ENCODE peak calls at places on chromosome 7, in six cellular contexts. F is IMR-90, X is K562, G is GM12878, N is A549, R is HepG2. D is an unnamed sample.

GRCh38 chr7:105896407-105896842 is 20.0 kb upstream of the ATXN7L1 start:
- DNase-seq in F (no peak), R (no peak), N (no peak), G (no peak), X (no peak), D (peak)

GRCh38 chr7:31493714-31494181 is 20.1 kb upstream of the ITPRID1 start:
- DNase-seq in F (no peak), N (no peak), R (peak), X (no peak), G (no peak), D (no peak)

GRCh38 chr7:72493850-72494661 is 81.9 kb upstream of the CALN1 start:
- DNase-seq in G (peak), N (peak), R (peak), F (peak), X (peak), D (peak)

GRCh38 chr7:114944742-114945625 is 23.1 kb downstream of the MDFIC start:
- DNase-seq in G (no peak), N (no peak), X (no peak), F (peak), R (no peak), D (no peak)

GRCh38 chr7:140273417-140273816 is 96.6 kb upstream of the KDM7A start:
- DNase-seq in N (no peak), R (no peak), G (no peak), X (no peak), F (no peak), D (no peak)

GRCh38 chr7:129612112-129613015 is 844 bp downstream of the NRF1 start:
- DNase-seq in X (peak), F (peak), N (peak), G (no peak), R (no peak), D (peak)

GRCh38 chr7:80095545-80095944 is 39.1 kb upstream of the GNAI1 start:
- DNase-seq in X (no peak), G (no peak), N (no peak), F (peak), R (no peak), D (peak)

GRCh38 chr7:4214501-4215155 is 467.5 kb upstream of the FOXK1 start:
- DNase-seq in G (no peak), F (no peak), N (no peak), R (no peak), X (no peak), D (no peak)

GRCh38 chr7:30804078-30804661 is 33.0 kb downstream of the MINDY4 start:
- DNase-seq in R (no peak), N (no peak), F (peak), X (no peak), G (no peak), D (no peak)

GRCh38 chr7:99011706-99012404 is 132.1 kb downstream of the SMURF1 start:
- DNase-seq in R (no peak), N (no peak), F (no peak), X (no peak), G (no peak), D (no peak)

GRCh38 chr7:24038993-24039392 is 245.0 kb upstream of the NPY start:
- DNase-seq in N (no peak), X (no peak), G (no peak), R (no peak), F (no peak), D (no peak)

GRCh38 chr7:30929686-30930085 is 18.0 kb downstream of the AQP1 start:
- DNase-seq in R (no peak), G (no peak), N (no peak), X (no peak), F (no peak), D (peak)

GRCh38 chr7:317643-318405 is 27.9 kb downstream of the FOXL3 start:
- DNase-seq in N (no peak), R (no peak), X (no peak), G (no peak), F (no peak), D (peak)

GRCh38 chr7:39271386-39271785 is 293.7 kb downstream of the POU6F2 start:
- DNase-seq in G (no peak), X (no peak), N (peak), R (no peak), F (no peak), D (peak)

GRCh38 chr7:55185941-55186609 is 167.3 kb downstream of the EGFR start:
- DNase-seq in R (peak), N (peak), X (peak), G (no peak), F (peak), D (no peak)

GRCh38 chr7:47669178-47669878 is 87.4 kb upstream of the TNS3 start:
- DNase-seq in F (peak), G (peak), R (peak), N (peak), X (peak), D (no peak)

GRCh38 chr7:155362380-155363145 is 64.9 kb downstream of the INSIG1 start:
- DNase-seq in R (no peak), N (no peak), G (no peak), X (no peak), F (no peak), D (no peak)

GRCh38 chr7:158828343-158829020 is 827 bp downstream of the ESYT2 start:
- DNase-seq in R (no peak), X (peak), N (peak), F (no peak), G (no peak), D (peak)

GRCh38 chr7:55172161-55172560 is 153.3 kb downstream of the EGFR start:
- DNase-seq in G (no peak), N (no peak), R (no peak), F (peak), X (no peak), D (no peak)

GRCh38 chr7:74470504-74470903 is 16.8 kb downstream of the GTF2IRD1 start:
- DNase-seq in N (no peak), G (no peak), R (no peak), F (no peak), X (no peak), D (no peak)

GRCh38 chr7:96346291-96346953 is 24.5 kb upstream of the SLC25A13 start:
- DNase-seq in F (no peak), X (no peak), N (no peak), G (no peak), R (no peak), D (no peak)

GRCh38 chr7:44798649-44799275 is 2.3 kb downstream of the PPIA start:
- DNase-seq in R (no peak), X (no peak), N (no peak), G (no peak), F (no peak), D (no peak)

GRCh38 chr7:5526190-5527037 is 102.8 kb upstream of the TNRC18 start:
- DNase-seq in F (peak), G (no peak), X (no peak), R (peak), N (peak), D (peak)

GRCh38 chr7:10973061-10973941 is at the start of gene PHF14:
- DNase-seq in N (peak), R (peak), F (peak), X (peak), G (peak), D (peak)

GRCh38 chr7:30657131-30657530 is 25.1 kb downstream of the CRHR2 start:
- DNase-seq in R (no peak), G (no peak), X (no peak), N (no peak), F (no peak), D (no peak)

GRCh38 chr7:98733036-98733435 is 116.0 kb downstream of the NPTX2 start:
- DNase-seq in F (peak), R (peak), N (peak), X (peak), G (peak), D (peak)

GRCh38 chr7:94129443-94130140 is 125.4 kb upstream of the BET1 start:
- DNase-seq in G (no peak), F (peak), N (peak), X (no peak), R (peak), D (no peak)

GRCh38 chr7:40649247-40649646 is 514.4 kb downstream of the SUGCT start:
- DNase-seq in F (no peak), X (no peak), R (no peak), G (no peak), N (no peak), D (no peak)

GRCh38 chr7:40646717-40647116 is 511.9 kb downstream of the SUGCT start:
- DNase-seq in F (peak), R (no peak), X (no peak), N (no peak), G (no peak), D (no peak)

GRCh38 chr7:40644454-40645188 is 509.8 kb downstream of the SUGCT start:
- DNase-seq in N (no peak), F (no peak), X (no peak), G (no peak), R (no peak), D (peak)

GRCh38 chr7:40643664-40644063 is 508.9 kb downstream of the SUGCT start:
- DNase-seq in X (no peak), F (no peak), N (no peak), R (no peak), G (no peak), D (peak)

DNA sequence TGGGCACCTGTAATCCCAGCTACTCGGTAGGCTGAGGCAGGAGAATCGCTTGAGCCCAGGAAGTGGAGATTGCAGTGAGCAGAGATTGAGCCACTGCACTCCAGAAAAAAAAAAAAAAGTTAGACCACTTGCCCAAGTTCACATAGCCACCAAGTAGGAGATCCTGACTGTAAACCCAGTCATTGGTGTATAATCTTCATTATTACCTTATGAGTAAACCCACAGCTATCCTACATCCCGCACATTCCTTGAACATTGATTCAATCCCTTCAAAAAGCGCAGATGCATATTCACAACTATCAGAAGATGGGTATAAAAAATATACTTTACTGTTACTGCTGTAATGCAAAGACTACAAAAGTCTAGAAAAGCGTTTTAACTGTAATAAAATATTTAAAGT is 512.9 kb downstream of the SUGCT start:
- DNase-seq in G (no peak), F (peak), X (no peak), R (no peak), N (no peak), D (no peak)
- TF ChIP-seq SMC3 in G (no peak), F (no peak), X (no peak), R (no peak), N (no peak), D (no peak)

GRCh38 chr7:118219157-118219512 is 5.4 kb upstream of the ANKRD7 start:
- DNase-seq in G (no peak), X (no peak), N (no peak), F (no peak), R (no peak), D (no peak)

GRCh38 chr7:118218413-118219156 is 5.9 kb upstream of the ANKRD7 start:
- DNase-seq in R (no peak), F (no peak), N (no peak), X (no peak), G (no peak), D (no peak)

GRCh38 chr7:118214833-118215182 is 9.7 kb upstream of the ANKRD7 start:
- DNase-seq in G (peak), N (no peak), R (no peak), X (no peak), F (no peak), D (no peak)

GRCh38 chr7:118214051-118214832 is 10.3 kb upstream of the ANKRD7 start:
- DNase-seq in G (peak), R (no peak), N (peak), F (peak), X (no peak), D (peak)

DNA sequence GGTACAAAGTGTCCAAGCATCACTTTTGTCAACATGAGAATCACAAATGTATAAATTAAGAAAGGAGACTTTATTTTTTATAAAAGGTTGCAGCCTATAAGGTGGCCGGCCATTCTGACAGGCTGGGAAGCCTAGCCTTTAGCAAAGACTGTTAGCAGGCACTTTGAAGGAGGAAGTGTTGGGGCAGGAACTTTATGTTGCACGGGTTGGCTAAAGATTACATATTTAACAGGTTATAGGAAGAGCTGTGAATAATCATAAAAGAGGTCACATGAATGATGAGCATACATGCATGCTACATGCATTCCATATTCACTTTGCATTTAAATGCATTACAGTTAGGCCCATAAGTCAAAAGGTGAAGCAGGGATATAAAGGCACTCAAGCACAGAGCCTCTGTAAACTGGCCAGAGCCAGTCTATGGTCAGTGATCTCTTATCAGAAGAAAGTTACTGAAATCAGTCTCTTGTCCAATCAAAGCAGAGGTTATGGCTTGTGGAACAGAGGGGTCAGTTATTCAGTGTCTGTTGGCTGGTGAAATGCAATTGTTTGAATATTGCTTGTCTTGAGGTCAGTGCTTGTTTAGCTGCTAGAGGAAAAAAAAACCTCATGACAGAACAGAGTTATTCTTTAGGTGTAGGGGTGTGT is 7.3 kb upstream of the ANKRD7 start:
- DNase-seq in F (no peak), X (no peak), R (no peak), N (no peak), G (no peak), D (no peak)
- TF ChIP-seq SMC3 in F (no peak), X (no peak), R (no peak), N (no peak), G (no peak), D (no peak)

GRCh38 chr7:40675741-40676140 is 540.9 kb downstream of the SUGCT start:
- DNase-seq in R (no peak), G (no peak), N (no peak), X (no peak), F (no peak), D (no peak)

GRCh38 chr7:40676220-40676619 is 541.4 kb downstream of the SUGCT start:
- DNase-seq in N (no peak), R (no peak), G (no peak), X (no peak), F (no peak), D (no peak)

GRCh38 chr7:40674316-40674715 is 539.5 kb downstream of the SUGCT start:
- DNase-seq in G (no peak), X (no peak), F (no peak), N (no peak), R (no peak), D (no peak)

DNA sequence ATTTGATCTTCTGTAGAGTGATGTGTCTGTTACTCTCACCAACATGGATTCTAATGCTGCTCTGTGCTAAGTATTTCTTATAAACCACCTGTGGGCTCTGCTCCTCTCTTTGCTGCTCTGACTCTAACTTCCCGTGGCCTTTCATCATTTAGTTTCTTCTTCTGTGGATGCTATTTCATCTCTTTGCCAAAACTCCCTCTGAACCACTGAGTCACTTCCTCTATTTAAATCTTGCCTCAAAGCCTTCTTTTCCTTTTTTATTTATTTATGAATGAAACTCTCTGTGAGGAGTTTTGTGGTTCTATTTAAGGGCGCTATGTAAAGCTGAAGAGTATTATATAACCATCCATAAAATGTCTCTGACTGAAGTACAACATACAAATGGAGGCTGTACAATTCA is 538.5 kb downstream of the SUGCT start:
- DNase-seq in F (peak), G (no peak), N (no peak), X (no peak), R (no peak), D (no peak)
- TF ChIP-seq SMC3 in F (no peak), G (no peak), N (no peak), X (no peak), R (no peak), D (no peak)

GRCh38 chr7:112876877-112877276 is 86.7 kb upstream of the TMEM168 start:
- DNase-seq in F (peak), R (peak), G (no peak), N (no peak), X (no peak), D (no peak)
- TF ChIP-seq SMC3 in F (no peak), R (no peak), G (no peak), N (no peak), X (no peak), D (no peak)

GRCh38 chr7:116955340-116955739 is 2.0 kb downstream of the ST7 start:
- DNase-seq in R (no peak), F (no peak), G (no peak), X (no peak), N (no peak), D (no peak)
- TF ChIP-seq SMC3 in R (no peak), F (no peak), G (no peak), X (no peak), N (no peak), D (no peak)

GRCh38 chr7:3065724-3066143 is 22.1 kb upstream of the CARD11 start:
- DNase-seq in N (peak), R (peak), G (no peak), X (peak), F (peak), D (peak)
- TF ChIP-seq SMC3 in N (peak), R (no peak), G (peak), X (peak), F (no peak), D (no peak)

GRCh38 chr7:131586259-131586658 is 29.8 kb upstream of the PODXL start:
- DNase-seq in G (no peak), F (no peak), R (no peak), N (peak), X (peak), D (no peak)
- TF ChIP-seq SMC3 in G (no peak), F (no peak), R (no peak), N (no peak), X (no peak), D (no peak)

GRCh38 chr7:111560773-111561658 is 1.3 kb downstream of the IMMP2L start:
- DNase-seq in R (peak), G (no peak), N (peak), X (peak), F (peak), D (peak)

GRCh38 chr7:111564078-111564477 is 1.8 kb upstream of the IMMP2L start:
- DNase-seq in N (no peak), G (no peak), R (no peak), X (no peak), F (no peak), D (no peak)

GRCh38 chr7:111561909-111562732 is at the start of gene IMMP2L:
- DNase-seq in X (peak), N (peak), R (peak), F (peak), G (peak), D (peak)

GRCh38 chr7:111559665-111560064 is 2.6 kb downstream of the IMMP2L start:
- DNase-seq in F (no peak), R (no peak), N (no peak), G (no peak), X (no peak), D (no peak)

DNA sequence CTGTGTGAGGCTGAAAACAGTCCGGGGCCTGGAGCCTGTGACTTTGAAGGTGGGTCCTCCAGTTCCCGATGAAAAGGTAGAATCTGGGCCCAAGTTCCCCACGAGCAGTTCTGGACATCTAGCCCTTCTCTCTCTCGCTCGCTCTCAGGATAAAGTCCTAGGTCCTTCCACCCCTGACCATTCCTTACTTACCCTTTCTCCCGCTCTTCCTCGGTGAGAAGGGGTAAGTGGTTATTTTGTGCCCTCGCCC is 708 bp downstream of the IMMP2L start:
- DNase-seq in X (peak), N (no peak), F (no peak), R (no peak), G (no peak), D (no peak)
- TF ChIP-seq SMC3 in X (no peak), N (no peak), F (no peak), R (no peak), G (no peak), D (no peak)

GRCh38 chr7:148394582-148394981 is 196.0 kb upstream of the C7orf33 start:
- DNase-seq in F (no peak), N (no peak), X (no peak), G (no peak), R (no peak), D (no peak)

GRCh38 chr7:148397056-148397455 is 193.5 kb upstream of the C7orf33 start:
- DNase-seq in F (no peak), X (no peak), G (no peak), N (no peak), R (no peak), D (no peak)

GRCh38 chr7:148395292-148395691 is 195.3 kb upstream of the C7orf33 start:
- DNase-seq in F (no peak), R (no peak), G (no peak), X (no peak), N (no peak), D (no peak)

GRCh38 chr7:148397555-148397954 is 193.0 kb upstream of the C7orf33 start:
- DNase-seq in N (no peak), F (no peak), X (no peak), G (no peak), R (no peak), D (no peak)

GRCh38 chr7:148395990-148396716 is 194.4 kb upstream of the C7orf33 start:
- DNase-seq in G (no peak), F (no peak), X (no peak), R (no peak), N (peak), D (peak)
- TF ChIP-seq SMC3 in G (no peak), F (no peak), X (no peak), R (no peak), N (no peak), D (no peak)

D was measured in SK-N-SH.